ENCODE peak calls at places on chromosomes 1 and 21, in seven cellular contexts. One of them, this sample, is unnamed.

GRCh38 chr1:165773324-165773965 is 4.8 kb upstream of the TMCO1 start:
- DNase-seq in HFF-Myc: peak; percentile 22
- DNase-seq in activated CD4-positive, alpha-beta T cell treated with anti-CD3 and anti-CD28 coated beads for 48 hours: no peak
- DNase-seq in GM13977: no peak
- DNase-seq in Panc1: peak; percentile 90
- DNase-seq in nucleus accumbens: no peak
- DNase-seq in NCI-H1417: no peak
- DNase-seq in this sample: no peak

GRCh38 chr1:44924835-44925464 is 61.4 kb downstream of the EIF2B3 start:
- DNase-seq in HFF-Myc: peak; percentile 52
- DNase-seq in activated CD4-positive, alpha-beta T cell treated with anti-CD3 and anti-CD28 coated beads for 48 hours: peak; percentile 9
- DNase-seq in GM13977: no peak
- DNase-seq in Panc1: peak; percentile 83
- DNase-seq in nucleus accumbens: no peak
- DNase-seq in NCI-H1417: peak; percentile 5
- DNase-seq in this sample: no peak

GRCh38 chr21:42818328-42818749 is 61.0 kb downstream of the WDR4 start:
- DNase-seq in HFF-Myc: no peak
- DNase-seq in activated CD4-positive, alpha-beta T cell treated with anti-CD3 and anti-CD28 coated beads for 48 hours: peak; percentile 71
- DNase-seq in GM13977: peak; percentile 44
- DNase-seq in Panc1: no peak
- DNase-seq in nucleus accumbens: peak; percentile 59
- DNase-seq in NCI-H1417: peak; percentile 64
- DNase-seq in this sample: peak; percentile 21

GRCh38 chr1:51416910-51417309 is 86.5 kb upstream of the TTC39A start:
- DNase-seq in HFF-Myc: no peak
- DNase-seq in activated CD4-positive, alpha-beta T cell treated with anti-CD3 and anti-CD28 coated beads for 48 hours: no peak
- DNase-seq in GM13977: no peak
- DNase-seq in Panc1: no peak
- DNase-seq in nucleus accumbens: no peak
- DNase-seq in NCI-H1417: no peak
- DNase-seq in this sample: no peak

GRCh38 chr1:152907686-152908601 is at the start of gene IVL:
- DNase-seq in HFF-Myc: no peak
- DNase-seq in activated CD4-positive, alpha-beta T cell treated with anti-CD3 and anti-CD28 coated beads for 48 hours: no peak
- DNase-seq in GM13977: peak; percentile 34
- DNase-seq in Panc1: no peak
- DNase-seq in nucleus accumbens: no peak
- DNase-seq in NCI-H1417: no peak
- DNase-seq in this sample: no peak

GRCh38 chr1:19640363-19641316 is 3.5 kb upstream of the NBL1 start:
- DNase-seq in HFF-Myc: no peak
- DNase-seq in activated CD4-positive, alpha-beta T cell treated with anti-CD3 and anti-CD28 coated beads for 48 hours: no peak
- DNase-seq in GM13977: no peak
- DNase-seq in Panc1: no peak
- DNase-seq in nucleus accumbens: no peak
- DNase-seq in NCI-H1417: peak; percentile 44
- DNase-seq in this sample: no peak

GRCh38 chr1:169049258-169049936 is 57.1 kb upstream of the ATP1B1 start:
- DNase-seq in HFF-Myc: peak; percentile 27
- DNase-seq in activated CD4-positive, alpha-beta T cell treated with anti-CD3 and anti-CD28 coated beads for 48 hours: peak; percentile 65
- DNase-seq in GM13977: no peak
- DNase-seq in Panc1: no peak
- DNase-seq in nucleus accumbens: no peak
- DNase-seq in NCI-H1417: no peak
- DNase-seq in this sample: no peak

GRCh38 chr1:164575356-164575755 is 16.4 kb downstream of the PBX1 start:
- DNase-seq in HFF-Myc: no peak
- DNase-seq in activated CD4-positive, alpha-beta T cell treated with anti-CD3 and anti-CD28 coated beads for 48 hours: no peak
- DNase-seq in GM13977: no peak
- DNase-seq in Panc1: no peak
- DNase-seq in nucleus accumbens: no peak
- DNase-seq in NCI-H1417: peak; percentile 9
- DNase-seq in this sample: no peak

GRCh38 chr1:155193275-155193990 is 14.3 kb downstream of the THBS3 start:
- DNase-seq in HFF-Myc: peak; percentile 67
- DNase-seq in activated CD4-positive, alpha-beta T cell treated with anti-CD3 and anti-CD28 coated beads for 48 hours: peak; percentile 88
- DNase-seq in GM13977: peak; percentile 92
- DNase-seq in Panc1: peak; percentile 69
- DNase-seq in nucleus accumbens: peak; percentile 84
- DNase-seq in NCI-H1417: peak; percentile 94
- DNase-seq in this sample: peak; percentile 76

GRCh38 chr1:156510709-156511108 is 10.1 kb upstream of the MEF2D start:
- DNase-seq in HFF-Myc: no peak
- DNase-seq in activated CD4-positive, alpha-beta T cell treated with anti-CD3 and anti-CD28 coated beads for 48 hours: no peak
- DNase-seq in GM13977: no peak
- DNase-seq in Panc1: no peak
- DNase-seq in nucleus accumbens: peak; percentile 81
- DNase-seq in NCI-H1417: no peak
- DNase-seq in this sample: no peak

GRCh38 chr21:45258476-45258875 is 29.2 kb downstream of the POFUT2 start:
- DNase-seq in HFF-Myc: no peak
- DNase-seq in activated CD4-positive, alpha-beta T cell treated with anti-CD3 and anti-CD28 coated beads for 48 hours: no peak
- DNase-seq in GM13977: no peak
- DNase-seq in Panc1: no peak
- DNase-seq in nucleus accumbens: no peak
- DNase-seq in NCI-H1417: peak; percentile 59
- DNase-seq in this sample: no peak

GRCh38 chr1:84089470-84090261 is 54.4 kb upstream of the PRKACB start:
- DNase-seq in HFF-Myc: no peak
- DNase-seq in activated CD4-positive, alpha-beta T cell treated with anti-CD3 and anti-CD28 coated beads for 48 hours: no peak
- DNase-seq in GM13977: no peak
- DNase-seq in Panc1: peak; percentile 85
- DNase-seq in nucleus accumbens: no peak
- DNase-seq in NCI-H1417: no peak
- DNase-seq in this sample: no peak

GRCh38 chr1:191963286-191963685 is 195.0 kb upstream of the RGS18 start:
- DNase-seq in HFF-Myc: no peak
- DNase-seq in activated CD4-positive, alpha-beta T cell treated with anti-CD3 and anti-CD28 coated beads for 48 hours: no peak
- DNase-seq in GM13977: no peak
- DNase-seq in Panc1: no peak
- DNase-seq in nucleus accumbens: no peak
- DNase-seq in NCI-H1417: no peak
- DNase-seq in this sample: no peak

GRCh38 chr1:24114753-24115152 is 2.8 kb upstream of the MYOM3 start:
- DNase-seq in HFF-Myc: no peak
- DNase-seq in activated CD4-positive, alpha-beta T cell treated with anti-CD3 and anti-CD28 coated beads for 48 hours: no peak
- DNase-seq in GM13977: no peak
- DNase-seq in Panc1: no peak
- DNase-seq in nucleus accumbens: no peak
- DNase-seq in NCI-H1417: no peak
- DNase-seq in this sample: no peak